ENCODE peak calls at places on chromosomes 13 and 19, in seven cellular contexts. Q is IMR-90, K is hepatocyte, O is PC-9, D is choroid plexus epithelial cell, E is HL-60, P is body of pancreas. X is an unnamed sample.

GRCh38 chr19:45161715-45162463 is 1.1 kb upstream of the NKPD1 start:
- DNase-seq in D (peak), K (peak), O (no peak), E (no peak), P (peak), Q (peak), X (no peak)

GRCh38 chr19:52898101-52898500 is 666 bp upstream of the ZNF320 start:
- DNase-seq in P (no peak), Q (no peak), O (no peak), K (peak), E (no peak), D (no peak), X (no peak)

GRCh38 chr13:23510979-23511735 is 59.1 kb upstream of the TNFRSF19 start:
- DNase-seq in K (peak), P (no peak), O (no peak), Q (peak), E (no peak), D (peak), X (peak)

GRCh38 chr13:51643114-51643881 is 59.0 kb downstream of the WDFY2 start:
- DNase-seq in E (peak), O (peak), P (no peak), K (no peak), D (peak), Q (peak), X (peak)

GRCh38 chr13:30679483-30680330 is 55.6 kb upstream of the ALOX5AP start:
- DNase-seq in P (no peak), Q (peak), E (no peak), D (peak), O (no peak), K (peak), X (no peak)

GRCh38 chr13:97951376-97951775 is 2.1 kb upstream of the IPO5 start:
- DNase-seq in Q (no peak), D (no peak), O (no peak), K (no peak), P (no peak), E (no peak), X (no peak)

GRCh38 chr13:40986328-40986856 is 32.7 kb downstream of the ELF1 start:
- DNase-seq in O (no peak), D (peak), E (no peak), K (peak), P (no peak), Q (peak), X (peak)

GRCh38 chr19:57267294-57267693 is 13.0 kb upstream of the ZNF460 start:
- DNase-seq in P (no peak), O (no peak), K (peak), E (no peak), Q (no peak), D (no peak), X (peak)

GRCh38 chr19:48051345-48052033 is 7.6 kb upstream of the CABP5 start:
- DNase-seq in P (no peak), D (no peak), E (no peak), O (no peak), Q (no peak), K (no peak), X (no peak)

GRCh38 chr13:45368571-45368970 is 27.6 kb upstream of the TPT1 start:
- DNase-seq in P (no peak), Q (peak), O (no peak), K (no peak), D (no peak), E (no peak), X (no peak)

GRCh38 chr13:108902557-108903155 is 273.2 kb downstream of the MYO16 start:
- DNase-seq in O (no peak), E (no peak), Q (no peak), P (no peak), D (peak), K (no peak), X (no peak)

GRCh38 chr19:38255759-38256052 is 468 bp downstream of the PPP1R14A start:
- DNase-seq in Q (no peak), O (no peak), K (no peak), E (no peak), D (no peak), P (no peak), X (no peak)
- H3K4me3 ChIP-seq in Q (no peak), O (no peak), K (peak), E (no peak), D (peak), P (peak), X (peak)

GRCh38 chr19:39138221-39139211 is 12.9 kb downstream of the PAK4 start:
- DNase-seq in E (no peak), O (no peak), D (no peak), P (no peak), K (no peak), Q (no peak), X (no peak)
- TF ChIP-seq CTCF in E (no peak), O (no peak), D (no peak), P (no peak), K (no peak), Q (no peak), X (no peak)

GRCh38 chr13:94325148-94325528 is 154.3 kb downstream of the DCT start:
- DNase-seq in O (no peak), P (no peak), K (no peak), D (no peak), E (no peak), Q (no peak), X (no peak)
- H3K4me3 ChIP-seq in O (no peak), P (no peak), K (no peak), D (no peak), E (no peak), Q (no peak), X (no peak)

DNA sequence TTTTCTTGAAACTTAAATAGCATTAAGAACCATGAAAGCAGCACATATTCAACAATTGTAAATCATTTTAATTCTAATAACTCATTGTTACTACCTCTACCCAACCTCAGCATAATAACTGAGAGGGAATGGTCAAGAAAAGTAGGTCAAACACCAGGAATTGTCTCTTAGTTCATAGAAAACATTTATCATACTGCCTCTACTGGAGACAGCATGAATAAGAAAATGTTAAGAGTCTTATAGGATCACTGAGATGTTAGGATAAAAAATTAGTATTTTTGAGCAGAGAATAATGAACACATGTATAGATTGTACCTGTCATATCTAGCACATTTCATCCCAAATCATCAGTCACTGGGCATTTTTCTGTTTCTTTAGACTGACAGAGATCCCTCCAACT is 515.3 kb downstream of the PCDH9 start:
- DNase-seq in P (no peak), Q (no peak), K (no peak), E (no peak), D (peak), O (no peak), X (no peak)
- TF ChIP-seq CTCF in P (no peak), Q (no peak), K (no peak), E (no peak), D (peak), O (peak), X (no peak)

GRCh38 chr19:46493236-46494114 is 2.2 kb downstream of the PNMA8B start:
- DNase-seq in Q (no peak), K (no peak), D (peak), O (no peak), P (no peak), E (peak), X (no peak)
- H3K4me3 ChIP-seq in Q (no peak), K (no peak), D (peak), O (no peak), P (no peak), E (no peak), X (no peak)

DNA sequence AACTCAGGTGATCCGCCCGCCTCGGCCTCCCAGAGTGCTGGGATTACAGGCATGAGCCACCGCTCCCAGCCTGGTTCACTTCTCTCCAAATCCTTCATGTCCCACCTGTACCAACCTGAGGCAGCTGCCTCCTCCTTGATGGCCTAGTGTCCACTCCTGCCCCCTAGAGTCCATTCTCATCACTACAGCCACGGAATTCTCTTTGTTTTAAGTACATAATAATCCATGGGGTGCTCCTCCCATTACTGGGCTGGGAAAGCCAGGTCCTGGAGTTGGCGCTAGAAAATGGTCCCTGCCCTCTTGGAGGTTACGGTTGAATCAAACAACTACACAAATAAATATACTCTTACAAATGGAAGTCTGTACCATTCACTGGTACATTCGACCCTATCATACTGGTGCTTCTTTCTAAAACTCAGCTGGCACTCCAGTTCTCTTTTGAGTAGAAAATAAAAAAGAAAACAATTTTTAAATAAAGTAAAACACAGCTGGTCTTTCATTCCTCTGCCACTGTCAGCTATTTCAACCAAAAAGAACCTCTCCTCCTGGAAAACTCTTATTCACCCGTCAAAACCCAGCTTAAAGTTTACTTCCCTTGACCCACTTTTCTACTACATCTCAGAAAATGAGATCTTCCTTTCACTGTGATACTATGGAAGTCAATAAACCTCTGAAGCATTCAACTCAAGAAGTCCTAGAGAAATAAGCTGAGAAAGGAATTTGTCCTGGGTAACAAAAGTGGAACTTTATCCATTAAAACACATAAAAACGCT is 22.4 kb upstream of the ARHGEF18 start:
- DNase-seq in Q (no peak), K (peak), O (no peak), P (peak), E (no peak), D (peak), X (no peak)
- TF ChIP-seq CTCF in Q (no peak), K (peak), O (peak), P (peak), E (peak), D (peak), X (peak)

DNA sequence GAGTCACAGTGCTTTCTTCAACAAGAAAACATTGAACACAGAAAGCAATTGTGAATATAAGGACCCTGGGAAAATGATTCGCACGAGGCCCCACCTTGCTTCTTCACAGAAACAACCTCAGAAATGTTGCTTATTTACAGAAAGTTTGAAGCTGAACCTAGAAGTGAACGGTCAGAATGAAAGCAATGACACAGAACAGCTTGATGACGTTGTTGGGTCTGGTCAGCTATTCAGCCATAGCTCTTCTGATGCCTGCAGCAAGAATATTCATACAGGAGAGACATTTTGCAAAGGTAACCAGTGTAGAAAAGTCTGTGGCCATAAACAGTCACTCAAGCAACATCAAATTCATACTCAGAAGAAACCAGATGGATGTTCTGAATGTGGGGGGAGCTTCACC is 15.7 kb downstream of the ZNF175 start:
- DNase-seq in K (no peak), D (no peak), E (no peak), P (no peak), Q (no peak), O (no peak), X (no peak)
- H3K4me3 ChIP-seq in K (no peak), D (no peak), E (no peak), P (no peak), Q (no peak), O (no peak), X (no peak)